ENCODE peak calls at places on chromosomes 2 and 18, in nine cellular contexts. G, W, S, K, P, B, N, H and A are unnamed samples.

GRCh38 chr2:26970244-26970927 is at the start of gene MAPRE3:
- DNase-seq in B (peak), S (no peak), P (peak), G (no peak), K (peak), W (peak), N (peak), H (no peak), A (peak)

GRCh38 chr2:206756816-206757215 is 8.3 kb downstream of the MDH1B start:
- DNase-seq in P (no peak), N (no peak), K (no peak), B (no peak), W (no peak), H (no peak), S (no peak), G (no peak), A (no peak)

GRCh38 chr2:129803067-129803466 is 176.4 kb upstream of the RAB6C start:
- DNase-seq in N (no peak), H (no peak), B (no peak), W (no peak), G (no peak), K (no peak), P (no peak), S (no peak), A (no peak)

GRCh38 chr2:60552096-60552850 is 1.2 kb downstream of the BCL11A start:
- DNase-seq in G (no peak), W (peak), H (no peak), K (no peak), N (no peak), S (no peak), B (no peak), P (peak), A (no peak)

GRCh38 chr2:207067476-207067875 is 98.3 kb downstream of the KLF7 start:
- DNase-seq in K (no peak), S (no peak), G (no peak), N (no peak), W (no peak), B (no peak), H (no peak), P (no peak), A (no peak)

GRCh38 chr18:21315741-21316187 is 73.7 kb downstream of the GREB1L start:
- DNase-seq in H (no peak), N (no peak), W (no peak), K (no peak), P (peak), B (peak), S (no peak), G (no peak), A (no peak)

GRCh38 chr2:16722121-16722520 is 56.5 kb upstream of the CYRIA start:
- DNase-seq in H (no peak), W (no peak), S (no peak), K (no peak), P (no peak), G (no peak), N (no peak), B (no peak), A (no peak)

GRCh38 chr2:46493241-46493970 is 14.0 kb downstream of the TMEM247 start:
- DNase-seq in W (peak), N (no peak), P (no peak), K (peak), G (no peak), B (no peak), H (peak), S (peak), A (no peak)

GRCh38 chr2:70668911-70669310 is 99.1 kb downstream of the ADD2 start:
- DNase-seq in G (no peak), P (no peak), S (no peak), N (no peak), K (no peak), W (no peak), B (no peak), H (no peak), A (no peak)

GRCh38 chr2:111632661-111633060 is 251.3 kb downstream of the ANAPC1 start:
- DNase-seq in G (no peak), S (no peak), B (no peak), W (peak), N (no peak), K (peak), P (no peak), H (no peak), A (peak)

GRCh38 chr18:23067236-23067635 is 68.0 kb upstream of the CABLES1 start:
- DNase-seq in K (peak), G (peak), S (no peak), P (no peak), B (no peak), H (no peak), N (no peak), W (peak), A (no peak)

GRCh38 chr2:25845843-25846505 is 32.3 kb downstream of the ASXL2 start:
- DNase-seq in W (peak), S (no peak), H (no peak), N (no peak), K (peak), G (no peak), B (no peak), P (no peak), A (no peak)

GRCh38 chr2:137943948-137944347 is 20.3 kb upstream of the HNMT start:
- DNase-seq in G (no peak), N (no peak), S (no peak), H (no peak), P (no peak), W (no peak), B (no peak), K (no peak), A (no peak)

GRCh38 chr2:163345795-163346573 is 389.8 kb downstream of the FIGN start:
- DNase-seq in G (no peak), H (no peak), B (no peak), S (peak), P (no peak), K (peak), N (no peak), W (peak), A (no peak)

GRCh38 chr18:52570975-52571374 is 231.0 kb downstream of the DCC start:
- DNase-seq in P (no peak), G (no peak), S (no peak), K (peak), B (no peak), N (no peak), W (peak), H (no peak), A (no peak)

GRCh38 chr2:152166633-152167032 is 8.9 kb downstream of the STAM2 start:
- DNase-seq in W (peak), K (peak), B (no peak), S (peak), P (no peak), G (no peak), H (no peak), N (no peak), A (no peak)

GRCh38 chr2:85905187-85905666 is 16.4 kb upstream of the ST3GAL5 start:
- DNase-seq in S (no peak), H (no peak), W (peak), G (no peak), N (no peak), B (peak), P (no peak), K (peak), A (no peak)

GRCh38 chr2:6883448-6884122 is 6.0 kb downstream of the RSAD2 start:
- DNase-seq in N (no peak), G (no peak), B (peak), K (no peak), S (no peak), P (no peak), H (no peak), W (peak), A (no peak)

GRCh38 chr2:151833984-151834383 is 5.8 kb upstream of the ARL5A start:
- DNase-seq in S (no peak), B (no peak), N (no peak), G (no peak), K (no peak), P (no peak), W (no peak), H (no peak), A (no peak)

GRCh38 chr2:217820904-217821303 is 181.9 kb downstream of the TNS1 start:
- DNase-seq in W (no peak), B (no peak), K (no peak), G (no peak), S (no peak), N (no peak), H (no peak), P (no peak), A (no peak)

GRCh38 chr2:217821536-217822147 is 181.2 kb downstream of the TNS1 start:
- DNase-seq in K (no peak), P (no peak), W (no peak), G (no peak), N (no peak), B (no peak), H (no peak), S (no peak), A (no peak)

GRCh38 chr2:217823626-217824025 is 179.2 kb downstream of the TNS1 start:
- DNase-seq in P (no peak), H (no peak), B (no peak), W (no peak), G (no peak), K (no peak), S (no peak), N (no peak), A (no peak)

GRCh38 chr2:217824223-217824622 is 178.6 kb downstream of the TNS1 start:
- DNase-seq in G (no peak), P (no peak), K (no peak), S (no peak), B (no peak), H (no peak), N (no peak), W (no peak), A (no peak)

DNA sequence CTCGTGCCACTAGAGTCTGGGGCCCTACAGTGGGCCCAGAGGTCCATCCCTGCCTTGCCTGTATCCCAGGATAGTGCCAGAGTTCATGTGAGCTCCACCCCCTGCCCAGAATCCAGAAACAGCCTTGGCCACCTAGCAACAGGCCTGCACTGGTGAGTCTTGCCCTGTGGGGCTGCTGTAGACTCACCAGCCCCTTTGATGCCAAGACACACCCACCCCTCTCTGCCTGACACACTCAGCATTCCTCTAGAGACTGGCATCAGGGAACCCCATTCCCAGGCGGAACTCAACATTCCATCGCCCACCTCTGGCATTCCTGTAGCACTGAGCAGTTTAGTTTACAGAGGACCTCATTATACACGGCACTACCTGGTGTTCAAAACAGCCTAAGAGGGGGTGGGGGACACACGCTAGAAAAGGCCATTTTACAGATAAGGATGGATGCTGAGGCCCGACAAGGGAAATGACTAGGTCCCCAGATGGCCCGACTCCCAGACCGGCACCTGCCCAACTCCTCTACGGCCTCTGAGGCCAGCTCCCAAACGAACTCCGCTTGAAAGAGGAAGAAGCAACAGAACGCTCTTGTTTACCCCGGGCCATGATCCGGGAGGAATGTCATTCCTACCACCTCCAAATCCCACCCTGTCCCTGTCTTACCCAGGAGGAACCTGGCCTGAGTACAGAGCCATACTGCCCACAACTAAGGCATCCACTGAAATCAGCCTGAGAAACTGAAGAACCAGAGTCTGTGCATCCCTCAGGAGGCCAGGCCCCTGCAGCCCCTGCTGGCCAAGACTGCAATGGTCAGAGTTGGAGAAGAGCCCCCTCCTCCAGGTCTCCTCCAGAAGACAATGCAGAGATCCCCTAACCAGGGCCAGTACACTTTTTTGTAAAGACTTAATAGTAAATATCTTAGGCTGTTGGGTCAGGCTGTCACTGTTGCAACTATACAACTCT is 180.2 kb downstream of the TNS1 start:
- DNase-seq in P (no peak), B (no peak), W (no peak), G (no peak), S (no peak), H (peak), N (peak), K (peak), A (no peak)
- TF ChIP-seq CTCF in P (no peak), B (no peak), W (peak), G (no peak), S (peak), H (peak), N (no peak), K (peak), A (no peak)

GRCh38 chr18:59546164-59546563 is 151.1 kb downstream of the CCBE1 start:
- DNase-seq in S (no peak), B (no peak), H (no peak), W (peak), P (no peak), N (no peak), K (peak), G (no peak), A (no peak)

GRCh38 chr18:59551902-59552635 is 145.2 kb downstream of the CCBE1 start:
- DNase-seq in S (no peak), K (no peak), H (no peak), B (no peak), G (no peak), W (no peak), N (no peak), P (no peak), A (no peak)

GRCh38 chr18:59549797-59550516 is 147.3 kb downstream of the CCBE1 start:
- DNase-seq in P (no peak), G (no peak), S (no peak), K (no peak), B (no peak), N (no peak), H (no peak), W (no peak), A (no peak)

GRCh38 chr18:59553273-59553672 is 143.9 kb downstream of the CCBE1 start:
- DNase-seq in B (no peak), P (no peak), G (no peak), K (no peak), S (no peak), N (no peak), H (no peak), W (no peak), A (no peak)

DNA sequence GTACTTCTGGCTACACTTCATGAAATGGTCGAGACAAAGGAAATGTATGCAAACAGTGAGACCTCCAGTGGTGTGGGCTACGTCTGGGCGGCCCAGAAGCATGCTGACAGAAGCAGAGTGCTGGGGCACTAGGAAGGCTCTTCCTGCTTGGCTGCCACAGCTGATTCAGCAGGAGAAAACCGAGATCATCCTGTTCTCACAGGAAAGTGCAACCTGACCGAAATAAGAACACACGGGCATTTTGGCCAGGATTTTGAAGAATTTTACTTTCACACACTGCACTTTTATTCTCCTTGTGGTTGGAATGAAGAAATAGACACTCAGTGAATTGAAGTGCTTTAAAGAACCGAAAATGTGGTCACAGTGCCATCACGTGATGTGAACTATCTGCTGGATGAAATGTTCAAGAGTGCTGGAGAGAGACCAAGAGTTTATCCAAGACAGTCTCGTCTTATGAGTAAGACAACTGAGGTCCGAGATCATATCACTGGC is 149.5 kb downstream of the CCBE1 start:
- DNase-seq in B (no peak), N (no peak), S (peak), H (peak), K (peak), G (no peak), W (peak), P (peak), A (no peak)
- TF ChIP-seq CTCF in B (no peak), N (no peak), S (peak), H (peak), K (peak), G (no peak), W (peak), P (no peak), A (no peak)

DNA sequence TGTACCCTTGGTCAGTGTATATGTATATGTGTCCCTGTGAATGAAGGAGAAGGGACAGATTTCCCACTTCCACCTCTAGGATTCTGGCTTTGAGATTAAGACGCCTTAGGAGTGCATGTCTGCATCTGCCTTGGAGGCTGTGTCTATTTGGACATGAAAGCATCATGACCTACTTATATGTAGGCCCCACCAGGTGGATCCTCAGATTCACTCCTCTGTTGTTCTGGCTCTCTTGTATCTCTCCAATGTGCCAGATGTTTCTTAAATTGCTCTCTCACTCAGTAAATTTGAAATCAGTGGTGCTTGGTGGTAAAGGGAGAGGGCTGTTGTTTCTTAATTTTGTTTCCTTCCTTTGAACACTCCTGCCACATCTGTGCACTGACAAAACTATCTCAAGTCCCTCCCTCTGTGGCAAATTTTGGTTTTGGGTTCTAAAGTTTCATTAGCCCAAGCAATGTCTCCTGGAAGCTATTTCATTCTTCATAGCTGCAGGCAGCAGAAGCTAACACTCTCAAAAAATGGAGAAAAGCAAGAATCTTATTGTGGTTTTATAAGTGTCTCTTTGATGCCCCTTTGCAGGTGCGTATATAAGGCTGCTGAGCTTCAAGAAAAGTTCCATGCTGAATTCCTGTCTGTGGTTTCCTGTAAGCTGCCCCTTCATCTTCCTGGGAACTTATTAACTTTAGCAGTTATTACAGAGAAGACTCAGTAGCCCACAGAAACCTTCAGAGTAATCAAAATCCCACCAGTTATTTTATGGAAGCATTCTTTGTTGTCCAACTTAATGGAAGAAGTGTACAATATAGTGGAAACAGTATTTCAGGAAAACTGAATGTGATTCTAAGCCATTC is 179.6 kb upstream of the SETBP1 start:
- DNase-seq in H (no peak), W (no peak), G (no peak), B (no peak), K (no peak), N (no peak), P (no peak), S (no peak), A (no peak)
- TF ChIP-seq CTCF in H (no peak), W (no peak), G (no peak), B (no peak), K (no peak), N (no peak), P (no peak), S (no peak), A (no peak)

GRCh38 chr2:196925445-196925767 is 1.1 kb downstream of the PGAP1 start:
- DNase-seq in H (no peak), B (no peak), W (peak), K (no peak), P (no peak), S (no peak), N (no peak), G (no peak), A (no peak)
- TF ChIP-seq CTCF in H (no peak), B (no peak), W (no peak), K (no peak), P (no peak), S (no peak), N (no peak), G (no peak), A (no peak)

GRCh38 chr2:1940660-1941059 is 196.3 kb upstream of the PXDN start:
- DNase-seq in S (no peak), K (no peak), G (no peak), P (no peak), W (peak), B (no peak), H (no peak), N (peak), A (no peak)
- TF ChIP-seq CTCF in S (no peak), K (no peak), G (no peak), P (no peak), W (no peak), B (no peak), H (no peak), N (no peak), A (no peak)

GRCh38 chr18:36770315-36770946 is 58.4 kb downstream of the TPGS2 start:
- DNase-seq in S (no peak), H (no peak), N (no peak), W (no peak), P (no peak), G (no peak), K (no peak), B (no peak), A (no peak)

GRCh38 chr18:36771246-36771645 is 57.6 kb downstream of the TPGS2 start:
- DNase-seq in H (no peak), B (no peak), W (no peak), S (no peak), G (no peak), K (no peak), N (no peak), P (no peak), A (no peak)

GRCh38 chr18:36769172-36769571 is 59.6 kb downstream of the TPGS2 start:
- DNase-seq in K (peak), H (no peak), W (no peak), B (no peak), N (no peak), G (no peak), S (no peak), P (no peak), A (no peak)

GRCh38 chr18:36772339-36772738 is 56.5 kb downstream of the TPGS2 start:
- DNase-seq in G (no peak), S (peak), K (peak), H (no peak), N (no peak), P (no peak), B (no peak), W (no peak), A (no peak)

GRCh38 chr18:36769611-36770314 is 59.0 kb downstream of the TPGS2 start:
- DNase-seq in S (no peak), N (no peak), W (peak), H (no peak), K (no peak), P (peak), B (peak), G (no peak), A (no peak)
- TF ChIP-seq CTCF in S (peak), N (no peak), W (peak), H (no peak), K (peak), P (peak), B (peak), G (peak), A (no peak)

GRCh38 chr18:50573679-50574078 is 13.8 kb downstream of the MAPK4 start:
- DNase-seq in K (no peak), S (no peak), P (no peak), N (no peak), G (no peak), B (no peak), W (peak), H (no peak), A (no peak)
- TF ChIP-seq CTCF in K (no peak), S (no peak), P (no peak), N (no peak), G (peak), B (no peak), W (peak), H (no peak), A (no peak)

DNA sequence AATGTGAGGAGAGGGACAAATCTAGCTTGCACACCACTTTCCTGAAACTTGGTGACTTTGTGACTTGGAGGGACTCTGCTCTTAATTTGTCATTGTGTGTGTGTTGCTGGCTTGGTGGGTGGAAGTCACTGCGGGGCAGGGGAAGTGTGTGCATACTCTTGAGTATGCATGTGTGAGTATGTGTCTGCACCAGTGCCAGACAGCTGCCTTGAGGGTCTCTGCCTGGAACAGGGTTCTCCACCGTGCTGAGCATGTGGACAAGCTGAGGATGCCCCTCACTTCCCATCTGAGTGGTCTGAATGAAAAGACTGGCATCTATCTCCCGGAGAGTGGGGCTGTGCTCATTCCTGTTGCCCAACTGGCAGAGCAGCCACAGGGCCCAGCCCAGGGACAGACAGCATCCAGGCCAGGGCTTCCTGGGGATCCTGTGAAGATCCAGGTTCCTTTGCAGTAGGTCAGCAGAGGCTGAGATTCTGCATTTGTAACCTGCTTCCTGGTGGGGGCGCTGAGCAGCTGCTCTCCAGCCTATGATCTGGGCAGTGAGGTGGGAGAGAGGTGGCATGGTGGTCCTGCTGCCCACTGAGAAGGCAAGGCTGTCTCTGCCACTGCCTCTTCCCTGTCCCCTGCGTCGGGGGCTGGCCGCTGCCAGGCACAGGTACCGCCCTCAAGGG is 138.9 kb upstream of the HAAO start:
- DNase-seq in B (no peak), S (no peak), N (no peak), P (peak), W (no peak), H (no peak), G (no peak), K (no peak), A (no peak)
- TF ChIP-seq CTCF in B (no peak), S (peak), N (no peak), P (peak), W (peak), H (peak), G (peak), K (peak), A (peak)